ENCODE peak calls at places on chromosome 15, in four cellular contexts. One of them, this sample, is unnamed.

GRCh38 chr15:39434751-39435238 is 146.1 kb upstream of the THBS1 start:
- DNase-seq in K562: no peak
- DNase-seq in GM12878: no peak
- DNase-seq in HepG2: peak; percentile 98
- DNase-seq in this sample: no peak

GRCh38 chr15:63372018-63372705 is 9.5 kb downstream of the CA12 start:
- DNase-seq in HepG2: no peak
- DNase-seq in GM12878: no peak
- DNase-seq in K562: peak; percentile 63
- DNase-seq in this sample: peak; percentile 95

GRCh38 chr15:58797505-58797904 is 26.4 kb downstream of the MINDY2 start:
- DNase-seq in GM12878: no peak
- DNase-seq in HepG2: no peak
- DNase-seq in K562: no peak
- DNase-seq in this sample: no peak

GRCh38 chr15:36978625-36979024 is 121.7 kb downstream of the MEIS2 start:
- DNase-seq in K562: no peak
- DNase-seq in GM12878: no peak
- DNase-seq in HepG2: no peak
- DNase-seq in this sample: no peak

GRCh38 chr15:72230197-72231065 is 559 bp downstream of the PKM start:
- DNase-seq in HepG2: peak; percentile 81
- DNase-seq in GM12878: peak; percentile 51
- DNase-seq in K562: peak; percentile 83
- DNase-seq in this sample: peak; percentile 74

GRCh38 chr15:61032600-61033286 is 196.4 kb downstream of the RORA start:
- DNase-seq in HepG2: no peak
- DNase-seq in GM12878: no peak
- DNase-seq in K562: no peak
- DNase-seq in this sample: no peak

GRCh38 chr15:92817339-92817886 is 82.7 kb upstream of the CHD2 start:
- DNase-seq in GM12878: no peak
- DNase-seq in K562: peak; percentile 50
- DNase-seq in HepG2: no peak
- DNase-seq in this sample: no peak

GRCh38 chr15:57259511-57260143 is 116.7 kb upstream of the CGNL1 start:
- DNase-seq in HepG2: no peak
- DNase-seq in K562: no peak
- DNase-seq in GM12878: peak; percentile 13
- DNase-seq in this sample: no peak

GRCh38 chr15:28098766-28099554 is at the start of gene OCA2:
- DNase-seq in K562: peak; percentile 94
- DNase-seq in HepG2: peak; percentile 51
- DNase-seq in GM12878: no peak
- DNase-seq in this sample: peak; percentile 40

GRCh38 chr15:45185069-45185779 is 2.5 kb downstream of the SHF start:
- DNase-seq in HepG2: no peak
- DNase-seq in K562: no peak
- DNase-seq in GM12878: no peak
- DNase-seq in this sample: no peak

GRCh38 chr15:35757790-35758189 is 211.8 kb upstream of the DPH6 start:
- DNase-seq in HepG2: no peak
- DNase-seq in K562: no peak
- DNase-seq in GM12878: no peak
- DNase-seq in this sample: no peak

GRCh38 chr15:79084308-79084968 is 6.1 kb downstream of the RASGRF1 start:
- DNase-seq in K562: no peak
- DNase-seq in HepG2: no peak
- DNase-seq in GM12878: no peak
- DNase-seq in this sample: no peak

GRCh38 chr15:86073281-86073680 is 6.4 kb upstream of the AGBL1 start:
- DNase-seq in GM12878: no peak
- DNase-seq in HepG2: no peak
- DNase-seq in K562: no peak
- DNase-seq in this sample: no peak

DNA sequence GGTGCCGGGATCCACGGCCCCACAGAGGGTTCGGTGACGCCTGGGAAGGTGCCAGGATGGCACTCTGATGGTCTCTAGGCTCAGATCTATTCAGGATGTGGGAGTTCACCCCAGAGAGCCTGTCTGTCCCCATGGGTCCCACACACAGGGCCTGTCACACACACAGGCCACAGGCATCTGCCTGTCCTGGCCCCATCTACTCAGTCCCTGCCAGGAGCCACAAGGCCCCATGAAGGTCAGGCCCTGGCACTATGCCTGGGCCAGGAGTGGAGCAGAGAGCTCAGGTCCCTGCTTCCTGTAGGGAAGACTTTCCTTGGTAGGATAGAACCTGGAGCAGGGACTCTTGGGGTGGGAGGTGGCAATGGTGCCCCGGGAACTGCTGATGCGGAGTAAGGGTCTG is 49.0 kb upstream of the FURIN start:
- DNase-seq in K562: no peak
- DNase-seq in GM12878: no peak
- DNase-seq in HepG2: no peak
- DNase-seq in this sample: no peak
- TF ChIP-seq JUNB in K562: no peak
- TF ChIP-seq JUNB in GM12878: no peak
- TF ChIP-seq JUNB in HepG2: no peak
- TF ChIP-seq JUNB in this sample: no peak

DNA sequence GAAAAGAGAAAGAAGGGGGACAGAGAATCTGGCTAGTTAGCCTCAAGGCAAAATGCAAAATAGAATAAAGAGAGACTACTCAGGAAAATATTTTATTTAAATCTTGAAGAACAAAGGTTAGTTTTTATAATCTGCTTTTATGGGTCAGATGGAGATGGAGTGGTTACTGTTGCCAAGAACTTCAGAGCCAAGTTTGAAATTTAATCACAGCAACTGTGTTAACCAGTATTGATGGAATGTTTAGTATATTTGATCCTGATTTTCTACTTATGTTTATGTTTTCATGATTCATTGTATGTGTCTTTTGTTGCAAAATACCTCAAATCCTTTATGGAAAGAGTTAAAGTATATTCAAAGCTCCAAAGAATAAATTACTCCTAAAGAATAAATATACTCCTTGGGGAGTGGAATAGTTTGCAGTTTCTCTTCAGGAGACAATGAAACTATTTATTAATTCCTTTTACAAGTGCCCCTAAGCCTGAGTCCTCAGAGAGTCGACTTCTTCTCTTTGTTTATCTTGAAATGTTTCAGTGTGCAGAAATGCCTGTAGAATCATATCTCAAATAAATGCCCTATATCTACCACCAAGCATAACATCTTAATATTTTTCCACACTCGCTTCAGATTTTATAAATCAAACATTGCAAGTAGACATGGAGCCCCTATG is 60.9 kb upstream of the THSD4 start:
- DNase-seq in GM12878: no peak
- DNase-seq in HepG2: no peak
- DNase-seq in K562: no peak
- DNase-seq in this sample: no peak
- TF ChIP-seq CHD2 in GM12878: no peak
- TF ChIP-seq CHD2 in HepG2: no peak
- TF ChIP-seq CHD2 in K562: no peak
- TF ChIP-seq CHD2 in this sample: no peak

GRCh38 chr15:70035719-70036077 is 62.0 kb downstream of the TLE3 start:
- DNase-seq in K562: no peak
- DNase-seq in HepG2: no peak
- DNase-seq in GM12878: peak; percentile 71
- DNase-seq in this sample: no peak
- TF ChIP-seq JUNB in K562: no peak
- TF ChIP-seq JUNB in HepG2: no peak
- TF ChIP-seq JUNB in GM12878: no peak
- TF ChIP-seq JUNB in this sample: no peak

GRCh38 chr15:52804526-52805081 is 14.5 kb upstream of the ONECUT1 start:
- DNase-seq in HepG2: no peak
- DNase-seq in K562: no peak
- DNase-seq in GM12878: no peak
- DNase-seq in this sample: no peak

GRCh38 chr15:52802110-52802509 is 12.0 kb upstream of the ONECUT1 start:
- DNase-seq in GM12878: no peak
- DNase-seq in HepG2: no peak
- DNase-seq in K562: no peak
- DNase-seq in this sample: no peak

GRCh38 chr15:52805351-52806283 is 15.5 kb upstream of the ONECUT1 start:
- DNase-seq in GM12878: no peak
- DNase-seq in K562: no peak
- DNase-seq in HepG2: no peak
- DNase-seq in this sample: no peak

GRCh38 chr15:52801748-52802085 is 11.6 kb upstream of the ONECUT1 start:
- DNase-seq in HepG2: no peak
- DNase-seq in GM12878: no peak
- DNase-seq in K562: no peak
- DNase-seq in this sample: no peak

DNA sequence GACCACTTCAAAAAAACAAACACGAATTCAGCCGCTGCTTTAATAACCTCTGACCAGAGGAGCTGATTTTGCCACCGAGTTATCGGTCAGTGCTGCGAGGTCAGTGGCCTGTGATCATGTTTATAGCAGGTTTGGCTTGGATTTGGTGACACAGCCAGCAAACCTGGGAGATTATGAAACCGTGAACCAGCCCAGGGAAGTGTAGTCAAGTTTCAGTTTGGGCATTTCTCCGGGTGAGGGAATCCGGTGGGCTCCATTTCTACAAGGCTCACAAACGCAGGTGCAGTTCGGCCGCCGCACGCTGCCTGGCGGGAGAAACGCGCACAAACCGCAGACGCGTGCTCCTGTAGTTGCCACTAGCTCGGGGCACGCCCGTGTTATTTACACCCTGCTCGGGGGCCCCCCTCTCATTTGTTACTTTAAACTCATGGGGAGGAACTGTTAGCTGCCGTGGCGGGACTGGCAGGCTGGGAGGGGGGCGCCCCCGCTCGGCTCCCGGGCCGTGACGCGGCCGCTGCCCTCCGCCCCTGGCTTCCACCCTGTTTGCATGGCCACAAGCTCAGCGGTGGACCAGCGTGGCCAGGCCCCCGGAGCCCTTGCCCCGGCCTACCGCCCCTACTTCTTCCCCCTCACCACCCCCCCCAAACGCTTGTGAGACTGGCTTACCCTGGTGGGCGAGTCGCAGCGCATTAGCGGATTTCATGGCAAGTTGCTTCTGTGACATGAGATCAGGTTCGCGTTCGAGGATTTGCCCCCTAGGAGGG is 13.6 kb upstream of the ONECUT1 start:
- DNase-seq in HepG2: no peak
- DNase-seq in K562: no peak
- DNase-seq in GM12878: no peak
- DNase-seq in this sample: no peak
- TF ChIP-seq CHD2 in HepG2: no peak
- TF ChIP-seq CHD2 in K562: no peak
- TF ChIP-seq CHD2 in GM12878: no peak
- TF ChIP-seq CHD2 in this sample: no peak

GRCh38 chr15:24848050-24848449 is 106.7 kb upstream of the SNRPN start:
- DNase-seq in HepG2: no peak
- DNase-seq in GM12878: no peak
- DNase-seq in K562: no peak
- DNase-seq in this sample: peak; percentile 5
- TF ChIP-seq JUNB in HepG2: no peak
- TF ChIP-seq JUNB in GM12878: no peak
- TF ChIP-seq JUNB in K562: no peak
- TF ChIP-seq JUNB in this sample: no peak

GRCh38 chr15:90671216-90671615 is 45.9 kb upstream of the BLM start:
- DNase-seq in HepG2: no peak
- DNase-seq in K562: no peak
- DNase-seq in GM12878: no peak
- DNase-seq in this sample: no peak
- TF ChIP-seq CHD2 in HepG2: no peak
- TF ChIP-seq CHD2 in K562: no peak
- TF ChIP-seq CHD2 in GM12878: no peak
- TF ChIP-seq CHD2 in this sample: no peak

GRCh38 chr15:31975446-31976229 is 54.7 kb upstream of the CHRNA7 start:
- DNase-seq in GM12878: no peak
- DNase-seq in K562: no peak
- DNase-seq in HepG2: no peak
- DNase-seq in this sample: no peak
- TF ChIP-seq JUNB in GM12878: no peak
- TF ChIP-seq JUNB in K562: no peak
- TF ChIP-seq JUNB in HepG2: no peak
- TF ChIP-seq JUNB in this sample: no peak

DNA sequence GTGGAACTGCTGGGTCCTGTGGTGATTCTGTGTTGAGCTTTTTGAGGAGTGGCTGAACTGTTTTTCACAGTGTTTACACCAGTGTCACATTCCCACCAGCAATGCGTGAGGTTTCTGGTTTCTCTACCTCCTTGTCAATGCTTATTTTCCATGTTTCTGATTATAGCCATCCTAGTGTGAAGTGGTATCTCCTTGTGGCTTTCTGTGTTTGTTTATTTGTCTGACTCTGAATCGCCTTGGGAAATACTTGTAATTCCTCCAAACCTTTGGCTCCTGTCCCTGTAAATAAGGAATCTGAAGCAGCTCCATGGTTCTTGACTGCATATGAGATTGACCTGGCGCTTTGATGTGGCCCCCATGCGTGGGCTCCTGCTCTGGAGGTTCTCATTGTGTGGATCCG is 20.6 kb downstream of the FAN1 start:
- DNase-seq in K562: no peak
- DNase-seq in GM12878: no peak
- DNase-seq in HepG2: no peak
- DNase-seq in this sample: no peak
- TF ChIP-seq CHD2 in K562: no peak
- TF ChIP-seq CHD2 in GM12878: no peak
- TF ChIP-seq CHD2 in HepG2: no peak
- TF ChIP-seq CHD2 in this sample: no peak

GRCh38 chr15:84929795-84930371 is 45.4 kb downstream of the SLC28A1 start:
- DNase-seq in HepG2: peak; percentile 90
- DNase-seq in K562: peak; percentile 67
- DNase-seq in GM12878: no peak
- DNase-seq in this sample: peak; percentile 95
- TF ChIP-seq JUNB in HepG2: no peak
- TF ChIP-seq JUNB in K562: no peak
- TF ChIP-seq JUNB in GM12878: no peak
- TF ChIP-seq JUNB in this sample: no peak

This sample was measured in A549.